ENCODE peak calls at places on chromosomes 5 and 9, in eight cellular contexts. A, P, O, Q, G, S, Z and H are unnamed samples.
A peak's percentile ranks its signal among the peaks of the same experiment; 100 is the strongest.

GRCh38 chr9:86843182-86843581 is 104.1 kb downstream of the GAS1 start:
- DNase-seq in A (peak; percentile 56), P (no peak), O (peak; percentile 24), Q (no peak), G (no peak), S (no peak), Z (no peak), H (peak; percentile 36)

GRCh38 chr5:179730852-179731251 is 1.8 kb upstream of the MAML1 start:
- DNase-seq in A (peak; percentile 32), P (no peak), O (no peak), Q (no peak), G (no peak), S (no peak), Z (no peak), H (no peak)

GRCh38 chr9:75146229-75146628 is 57.9 kb downstream of the OSTF1 start:
- DNase-seq in A (no peak), P (no peak), O (peak; percentile 12), Q (peak; percentile 32), G (no peak), S (no peak), Z (no peak), H (peak; percentile 67)

GRCh38 chr5:158276692-158277091 is 417.7 kb upstream of the CLINT1 start:
- DNase-seq in A (no peak), P (no peak), O (no peak), Q (no peak), G (no peak), S (no peak), Z (no peak), H (no peak)

GRCh38 chr5:160171656-160172055 is 52.4 kb upstream of the PWWP2A start:
- DNase-seq in A (peak; percentile 74), P (no peak), O (peak; percentile 70), Q (peak; percentile 60), G (no peak), S (no peak), Z (no peak), H (peak; percentile 45)

GRCh38 chr9:16258191-16258590 is 612.3 kb downstream of the BNC2 start:
- DNase-seq in A (no peak), P (no peak), O (no peak), Q (no peak), G (no peak), S (no peak), Z (no peak), H (no peak)

GRCh38 chr5:9165567-9165966 is 380.3 kb downstream of the SEMA5A start:
- DNase-seq in A (no peak), P (no peak), O (peak; percentile 15), Q (no peak), G (no peak), S (no peak), Z (no peak), H (no peak)

GRCh38 chr5:136030956-136031611 is 2.3 kb downstream of the TGFBI start:
- DNase-seq in A (no peak), P (peak; percentile 61), O (no peak), Q (no peak), G (no peak), S (no peak), Z (no peak), H (no peak)

GRCh38 chr5:173434270-173434669 is 106.1 kb upstream of the STC2 start:
- DNase-seq in A (no peak), P (no peak), O (no peak), Q (no peak), G (no peak), S (no peak), Z (no peak), H (no peak)

GRCh38 chr5:162067651-162068411 is at the start of gene GABRG2:
- DNase-seq in A (no peak), P (no peak), O (no peak), Q (no peak), G (no peak), S (no peak), Z (no peak), H (no peak)

GRCh38 chr5:138149530-138149929 is 10.3 kb upstream of the NME5 start:
- DNase-seq in A (peak; percentile 29), P (no peak), O (peak; percentile 17), Q (peak; percentile 17), G (no peak), S (no peak), Z (no peak), H (peak; percentile 25)

GRCh38 chr9:127661342-127661741 is 45.4 kb upstream of the CFAP157 start:
- DNase-seq in A (peak; percentile 6), P (no peak), O (no peak), Q (no peak), G (no peak), S (no peak), Z (peak; percentile 56), H (no peak)

GRCh38 chr9:101268426-101268825 is 116.4 kb downstream of the BAAT start:
- DNase-seq in A (no peak), P (no peak), O (no peak), Q (no peak), G (no peak), S (no peak), Z (no peak), H (no peak)

GRCh38 chr5:108295588-108296368 is 86.1 kb downstream of the FBXL17 start:
- DNase-seq in A (peak; percentile 57), P (no peak), O (peak; percentile 56), Q (peak; percentile 56), G (no peak), S (no peak), Z (no peak), H (peak; percentile 63)

GRCh38 chr5:34923694-34924461 is 5.5 kb upstream of the DNAJC21 start:
- DNase-seq in A (peak; percentile 76), P (no peak), O (peak; percentile 84), Q (peak; percentile 91), G (no peak), S (peak; percentile 48), Z (no peak), H (peak; percentile 87)

GRCh38 chr9:38437193-38437823 is 13.1 kb upstream of the IGFBPL1 start:
- DNase-seq in A (no peak), P (no peak), O (peak; percentile 16), Q (no peak), G (no peak), S (no peak), Z (no peak), H (peak; percentile 40)
- H3K4me3 ChIP-seq in A (no peak overlapping the region), P (no peak overlapping the region), O (no peak overlapping the region), Q (no peak overlapping the region), G (no peak overlapping the region), S (no peak overlapping the region), Z (no peak overlapping the region), H (no peak overlapping the region)

GRCh38 chr9:99231708-99232107 is 9.6 kb downstream of the SEC61B start:
- DNase-seq in A (no peak), P (no peak), O (no peak), Q (peak; percentile 22), G (no peak), S (no peak), Z (no peak), H (peak; percentile 22)
- TF ChIP-seq CTCF in A (peak; percentile 63), P (peak; percentile 56), O (peak; percentile 60), Q (peak; percentile 65), G (peak; percentile 40), S (peak; percentile 56), Z (peak; percentile 31), H (peak; percentile 58)

GRCh38 chr5:151155777-151156731 is 1.5 kb downstream of the ANXA6 start:
- DNase-seq in A (peak; percentile 74), P (peak; percentile 84), O (peak; percentile 65), Q (peak; percentile 63), G (peak; percentile 43), S (no peak), Z (no peak), H (no peak)

GRCh38 chr5:151153300-151153699 is 4.3 kb downstream of the ANXA6 start:
- DNase-seq in A (no peak), P (no peak), O (no peak), Q (no peak), G (no peak), S (no peak), Z (no peak), H (no peak)

GRCh38 chr5:151153766-151154272 is 3.8 kb downstream of the ANXA6 start:
- DNase-seq in A (no peak), P (no peak), O (no peak), Q (no peak), G (no peak), S (no peak), Z (no peak), H (no peak)

GRCh38 chr5:151156732-151157402 is 712 bp downstream of the ANXA6 start:
- DNase-seq in A (peak; percentile 29), P (peak; percentile 82), O (no peak), Q (peak; percentile 15), G (no peak), S (no peak), Z (no peak), H (no peak)

GRCh38 chr5:151155149-151155776 is 2.3 kb downstream of the ANXA6 start:
- DNase-seq in A (no peak), P (peak; percentile 86), O (no peak), Q (peak; percentile 30), G (no peak), S (no peak), Z (no peak), H (no peak)
- H3K4me3 ChIP-seq in A (peak overlapping the region; percentile 99), P (peak overlapping the region; percentile 94), O (peak overlapping the region; percentile 95), Q (peak overlapping the region; percentile 88), G (peak overlapping the region; percentile 84), S (peak overlapping the region; percentile 88), Z (no peak overlapping the region), H (no peak overlapping the region)

GRCh38 chr5:78359831-78360673 is at the start of gene SCAMP1:
- DNase-seq in A (peak; percentile 96), P (peak; percentile 99), O (peak; percentile 90), Q (peak; percentile 88), G (peak; percentile 93), S (peak; percentile 68), Z (peak; percentile 80), H (peak; percentile 95)

GRCh38 chr5:78364005-78364404 is 3.6 kb downstream of the SCAMP1 start:
- DNase-seq in A (peak; percentile 14), P (no peak), O (no peak), Q (no peak), G (no peak), S (no peak), Z (no peak), H (no peak)

GRCh38 chr5:78360674-78361225 is 333 bp downstream of the SCAMP1 start:
- DNase-seq in A (no peak), P (peak; percentile 95), O (no peak), Q (no peak), G (peak; percentile 58), S (no peak), Z (peak; percentile 49), H (no peak)

GRCh38 chr5:78362220-78362619 is 1.8 kb downstream of the SCAMP1 start:
- DNase-seq in A (no peak), P (no peak), O (no peak), Q (no peak), G (no peak), S (no peak), Z (no peak), H (no peak)

DNA sequence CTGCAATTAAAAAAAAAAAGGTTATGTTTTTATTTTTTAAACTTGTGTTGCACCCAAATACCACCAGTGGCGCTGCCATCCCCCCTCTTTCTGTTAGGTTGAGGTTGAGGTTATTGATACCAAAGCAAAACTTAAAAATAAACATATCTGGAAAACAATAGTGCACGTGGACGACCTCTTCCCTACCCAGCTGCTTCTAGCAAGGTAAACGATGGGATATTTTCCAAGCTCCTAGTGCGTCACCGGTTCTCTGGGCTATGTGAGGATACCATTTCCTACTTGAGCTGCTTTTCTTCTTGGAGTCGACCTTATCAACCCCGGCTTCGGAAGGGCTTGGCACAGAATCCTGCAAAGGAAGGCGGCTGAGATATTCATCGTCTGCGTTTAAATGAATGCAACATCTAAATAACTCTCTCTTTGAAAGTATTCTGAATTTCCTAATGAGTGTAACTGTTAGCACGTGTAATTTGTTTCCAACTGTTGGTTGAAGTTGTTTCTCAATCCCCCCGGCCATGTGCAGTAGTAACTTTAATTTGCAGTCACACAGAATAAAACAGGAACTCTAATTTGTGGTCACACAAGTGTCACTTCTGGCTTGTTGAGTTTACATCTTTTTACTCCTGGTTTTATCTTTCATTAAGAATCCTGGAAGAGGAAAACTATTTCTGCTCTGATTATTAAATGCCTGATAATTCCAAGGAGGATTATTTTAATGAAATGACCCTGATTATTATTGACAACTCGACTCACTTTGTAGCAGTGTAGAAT is 993 bp downstream of the SCAMP1 start:
- DNase-seq in A (peak; percentile 82), P (no peak), O (peak; percentile 77), Q (peak; percentile 84), G (peak; percentile 59), S (no peak), Z (no peak), H (peak; percentile 67)
- TF ChIP-seq CTCF in A (peak; percentile 17), P (no peak), O (peak; percentile 47), Q (peak; percentile 28), G (no peak), S (peak; percentile 27), Z (peak; percentile 43), H (peak; percentile 20)